ENCODE peak calls at places on chromosomes 11 and 22, in eight cellular contexts. One of them, this sample, is unnamed.

GRCh38 chr22:39289445-39290247 is 29.8 kb downstream of the RPL3 start:
- DNase-seq in MM.1S: no peak
- DNase-seq in Panc1: no peak
- DNase-seq in A549: no peak
- DNase-seq in lung: no peak
- DNase-seq in cardiac fibroblast: no peak
- DNase-seq in dorsolateral prefrontal cortex: no peak
- DNase-seq in Peyer's patch: peak
- DNase-seq in this sample: no peak

GRCh38 chr22:35928273-35928798 is 100.3 kb downstream of the RBFOX2 start:
- DNase-seq in dorsolateral prefrontal cortex: no peak
- DNase-seq in Peyer's patch: no peak
- DNase-seq in Panc1: no peak
- DNase-seq in A549: no peak
- DNase-seq in cardiac fibroblast: no peak
- DNase-seq in MM.1S: no peak
- DNase-seq in lung: no peak
- DNase-seq in this sample: no peak

GRCh38 chr22:17655289-17655688 is 16.7 kb downstream of the BCL2L13 start:
- DNase-seq in lung: peak
- DNase-seq in A549: no peak
- DNase-seq in Panc1: no peak
- DNase-seq in MM.1S: no peak
- DNase-seq in dorsolateral prefrontal cortex: no peak
- DNase-seq in cardiac fibroblast: no peak
- DNase-seq in Peyer's patch: no peak
- DNase-seq in this sample: no peak

GRCh38 chr22:23538502-23538860 is 41.6 kb downstream of the IGLL1 start:
- DNase-seq in lung: no peak
- DNase-seq in dorsolateral prefrontal cortex: peak
- DNase-seq in Peyer's patch: peak
- DNase-seq in A549: no peak
- DNase-seq in Panc1: no peak
- DNase-seq in MM.1S: no peak
- DNase-seq in cardiac fibroblast: no peak
- DNase-seq in this sample: no peak

GRCh38 chr11:119205080-119205479 is 1.1 kb upstream of the CBL start:
- DNase-seq in dorsolateral prefrontal cortex: no peak
- DNase-seq in cardiac fibroblast: no peak
- DNase-seq in MM.1S: no peak
- DNase-seq in Peyer's patch: peak
- DNase-seq in Panc1: no peak
- DNase-seq in lung: no peak
- DNase-seq in A549: no peak
- DNase-seq in this sample: no peak

GRCh38 chr11:69905202-69905535 is 86.0 kb upstream of the FGF3 start:
- DNase-seq in Panc1: no peak
- DNase-seq in A549: no peak
- DNase-seq in lung: no peak
- DNase-seq in dorsolateral prefrontal cortex: no peak
- DNase-seq in Peyer's patch: no peak
- DNase-seq in MM.1S: no peak
- DNase-seq in cardiac fibroblast: no peak
- DNase-seq in this sample: no peak

GRCh38 chr11:103927535-103927934 is 108.9 kb upstream of the DDI1 start:
- DNase-seq in MM.1S: peak
- DNase-seq in A549: peak
- DNase-seq in cardiac fibroblast: peak
- DNase-seq in lung: no peak
- DNase-seq in Panc1: no peak
- DNase-seq in Peyer's patch: no peak
- DNase-seq in dorsolateral prefrontal cortex: no peak
- DNase-seq in this sample: peak

GRCh38 chr11:116602637-116602942 is 170.2 kb downstream of the BUD13 start:
- DNase-seq in lung: no peak
- DNase-seq in A549: no peak
- DNase-seq in dorsolateral prefrontal cortex: no peak
- DNase-seq in cardiac fibroblast: no peak
- DNase-seq in Peyer's patch: no peak
- DNase-seq in Panc1: no peak
- DNase-seq in MM.1S: no peak
- DNase-seq in this sample: no peak

DNA sequence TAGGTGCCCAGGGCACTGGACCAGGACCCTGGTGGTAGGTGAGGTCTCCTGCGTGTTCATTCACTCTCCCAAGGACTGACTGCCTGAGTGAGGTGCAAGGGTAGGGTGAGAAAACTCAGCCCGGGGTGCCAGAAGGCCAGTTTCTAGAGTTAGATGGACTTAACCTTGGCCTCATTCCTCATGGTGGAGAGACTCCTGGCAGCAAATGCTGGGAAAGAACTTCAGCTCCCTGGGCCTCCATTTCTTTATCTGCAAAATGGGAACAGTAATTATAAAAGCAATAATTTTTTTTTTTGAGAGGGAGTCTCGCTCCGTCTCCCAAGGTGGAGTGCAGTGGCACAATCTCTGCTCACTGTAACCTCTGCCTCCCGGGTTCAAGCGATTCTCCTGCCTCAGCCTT is 47.7 kb downstream of the TRIOBP start:
- DNase-seq in lung: no peak
- DNase-seq in Panc1: no peak
- DNase-seq in Peyer's patch: no peak
- DNase-seq in cardiac fibroblast: no peak
- DNase-seq in A549: no peak
- DNase-seq in MM.1S: no peak
- DNase-seq in dorsolateral prefrontal cortex: no peak
- DNase-seq in this sample: no peak
- H3K4me3 ChIP-seq in lung: no peak
- H3K4me3 ChIP-seq in Panc1: no peak
- H3K4me3 ChIP-seq in Peyer's patch: no peak
- H3K4me3 ChIP-seq in cardiac fibroblast: no peak
- H3K4me3 ChIP-seq in A549: peak
- H3K4me3 ChIP-seq in MM.1S: no peak
- H3K4me3 ChIP-seq in dorsolateral prefrontal cortex: no peak
- H3K4me3 ChIP-seq in this sample: no peak

DNA sequence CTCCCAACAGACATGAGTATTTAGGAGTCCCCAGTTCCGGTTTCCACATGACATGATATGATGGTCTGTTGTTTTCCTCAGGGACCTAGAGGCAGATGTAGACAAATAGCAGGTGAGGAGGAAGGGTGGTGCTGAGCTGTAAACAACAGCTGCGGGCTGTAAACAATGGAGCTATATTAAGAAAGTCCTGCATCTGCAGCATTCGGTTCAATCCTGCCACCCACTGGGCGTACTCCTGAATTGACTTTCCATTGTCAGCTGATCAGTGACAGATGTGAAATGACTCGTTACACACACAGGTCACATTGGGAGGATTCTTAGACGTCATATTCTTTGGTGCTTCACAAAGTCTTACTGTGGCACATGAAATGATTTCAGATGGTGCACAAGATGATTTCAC is 26.8 kb upstream of the RAG1 start:
- DNase-seq in MM.1S: peak
- DNase-seq in dorsolateral prefrontal cortex: no peak
- DNase-seq in Peyer's patch: peak
- DNase-seq in Panc1: peak
- DNase-seq in A549: peak
- DNase-seq in cardiac fibroblast: peak
- DNase-seq in lung: no peak
- DNase-seq in this sample: peak
- TF ChIP-seq CTCF in MM.1S: peak
- TF ChIP-seq CTCF in dorsolateral prefrontal cortex: peak
- TF ChIP-seq CTCF in Peyer's patch: no peak
- TF ChIP-seq CTCF in Panc1: peak
- TF ChIP-seq CTCF in A549: peak
- TF ChIP-seq CTCF in cardiac fibroblast: peak
- TF ChIP-seq CTCF in lung: peak
- TF ChIP-seq CTCF in this sample: peak

GRCh38 chr11:122095950-122096942 is 19.8 kb downstream of the BLID start:
- DNase-seq in Panc1: no peak
- DNase-seq in dorsolateral prefrontal cortex: no peak
- DNase-seq in Peyer's patch: no peak
- DNase-seq in cardiac fibroblast: peak
- DNase-seq in MM.1S: no peak
- DNase-seq in lung: no peak
- DNase-seq in A549: no peak
- DNase-seq in this sample: peak
- H3K4me3 ChIP-seq in Panc1: peak
- H3K4me3 ChIP-seq in dorsolateral prefrontal cortex: peak
- H3K4me3 ChIP-seq in Peyer's patch: no peak
- H3K4me3 ChIP-seq in cardiac fibroblast: peak
- H3K4me3 ChIP-seq in MM.1S: no peak
- H3K4me3 ChIP-seq in lung: no peak
- H3K4me3 ChIP-seq in A549: no peak
- H3K4me3 ChIP-seq in this sample: peak

DNA sequence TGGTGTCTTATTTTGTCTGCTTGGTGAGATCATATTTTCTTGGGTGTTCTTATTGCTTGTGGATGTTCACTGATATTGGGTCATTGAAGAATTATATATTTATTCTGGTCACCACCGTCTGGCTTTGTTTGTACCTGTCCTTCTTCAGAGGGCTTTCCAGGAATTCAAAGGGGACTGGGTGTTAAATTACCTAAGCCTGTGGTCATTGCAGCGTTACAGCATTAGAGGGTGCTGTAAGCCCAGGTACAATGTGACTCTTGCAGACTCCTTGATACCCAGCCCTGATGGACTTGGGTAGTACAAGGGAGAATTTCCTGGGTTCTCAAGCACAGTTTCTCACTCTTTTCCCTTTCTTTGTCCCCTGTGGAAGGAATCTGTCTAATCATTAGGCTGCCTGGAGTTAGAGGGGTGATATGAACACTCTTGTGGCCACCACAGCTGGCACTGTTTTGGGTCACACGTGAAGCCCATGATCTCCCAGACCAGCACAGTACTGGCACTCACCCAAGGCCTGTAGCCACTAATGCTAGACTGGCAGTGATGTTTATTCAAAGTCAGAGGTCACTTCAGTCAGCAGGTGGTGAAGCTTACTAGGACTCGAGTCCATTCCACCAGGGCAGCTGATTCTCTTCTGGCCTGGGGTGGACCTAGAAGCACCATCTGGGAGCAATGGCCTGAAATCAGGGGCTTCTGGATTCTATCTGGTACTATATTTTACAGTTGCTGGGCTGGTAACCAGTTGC is 56.1 kb upstream of the NARS2 start:
- DNase-seq in Panc1: no peak
- DNase-seq in A549: no peak
- DNase-seq in MM.1S: no peak
- DNase-seq in Peyer's patch: no peak
- DNase-seq in lung: no peak
- DNase-seq in cardiac fibroblast: no peak
- DNase-seq in dorsolateral prefrontal cortex: no peak
- DNase-seq in this sample: no peak
- TF ChIP-seq CTCF in Panc1: no peak
- TF ChIP-seq CTCF in A549: no peak
- TF ChIP-seq CTCF in MM.1S: no peak
- TF ChIP-seq CTCF in Peyer's patch: no peak
- TF ChIP-seq CTCF in lung: no peak
- TF ChIP-seq CTCF in cardiac fibroblast: no peak
- TF ChIP-seq CTCF in dorsolateral prefrontal cortex: no peak
- TF ChIP-seq CTCF in this sample: no peak

This sample was measured in AG10803.